ENCODE peak calls at places on chromosome 9, in five cellular contexts. M is tibial nerve, Y is upper lobe of right lung, Z is AG04450, Q is left ventricle myocardium inferior. H is an unnamed sample.
A peak's percentile ranks its signal among the peaks of the same experiment; 100 is the strongest.

GRCh38 chr9:124776952-124777645 is at the start of gene OLFML2A:
- DNase-seq in M (no peak), Y (peak; percentile 67), Z (no peak), Q (no peak), H (peak; percentile 51)

GRCh38 chr9:93126825-93127368 is 7.2 kb downstream of the NINJ1 start:
- DNase-seq in M (no peak), Y (peak; percentile 72), Z (no peak), Q (peak; percentile 16), H (peak; percentile 49)

GRCh38 chr9:5947912-5948311 is 57.2 kb downstream of the MLANA start:
- DNase-seq in M (no peak), Y (no peak), Z (no peak), Q (no peak), H (no peak)

GRCh38 chr9:72703574-72703973 is 182.2 kb downstream of the TMC1 start:
- DNase-seq in M (no peak), Y (no peak), Z (no peak), Q (no peak), H (no peak)

GRCh38 chr9:78054180-78054579 is 22.6 kb upstream of the GNAQ start:
- DNase-seq in M (no peak), Y (no peak), Z (no peak), Q (no peak), H (no peak)

GRCh38 chr9:120531683-120532300 is 48.2 kb downstream of the CDK5RAP2 start:
- DNase-seq in M (no peak), Y (no peak), Z (no peak), Q (no peak), H (no peak)

GRCh38 chr9:135366104-135366503 is 113.5 kb upstream of the PPP1R26 start:
- DNase-seq in M (no peak), Y (no peak), Z (no peak), Q (no peak), H (no peak)

GRCh38 chr9:127539982-127540663 is 72.0 kb upstream of the STXBP1 start:
- DNase-seq in M (no peak), Y (no peak), Z (no peak), Q (no peak), H (peak; percentile 87)

GRCh38 chr9:124835026-124835501 is 18.2 kb upstream of the WDR38 start:
- DNase-seq in M (peak; percentile 72), Y (no peak), Z (peak; percentile 52), Q (peak; percentile 90), H (peak; percentile 72)

GRCh38 chr9:134355561-134356278 is 29.5 kb downstream of the RXRA start:
- DNase-seq in M (no peak), Y (peak; percentile 90), Z (no peak), Q (no peak), H (no peak)

GRCh38 chr9:92774274-92774673 is 9.6 kb upstream of the BICD2 start:
- DNase-seq in M (no peak), Y (no peak), Z (peak; percentile 90), Q (no peak), H (no peak)

GRCh38 chr9:98797491-98797890 is 1.1 kb upstream of the ANKS6 start:
- DNase-seq in M (no peak), Y (no peak), Z (no peak), Q (no peak), H (no peak)

GRCh38 chr9:37406603-37407401 is 15.7 kb upstream of the GRHPR start:
- DNase-seq in M (no peak), Y (no peak), Z (no peak), Q (no peak), H (no peak)

GRCh38 chr9:123349033-123349432 is 7.0 kb upstream of the CRB2 start:
- DNase-seq in M (no peak), Y (no peak), Z (no peak), Q (no peak), H (no peak)

GRCh38 chr9:126298319-126298801 is 28.3 kb upstream of the MVB12B start:
- DNase-seq in M (no peak), Y (no peak), Z (no peak), Q (no peak), H (no peak)

GRCh38 chr9:90905822-90906221 is 104.2 kb downstream of the SYK start:
- DNase-seq in M (no peak), Y (no peak), Z (no peak), Q (no peak), H (no peak)

GRCh38 chr9:85978496-85978895 is 37.5 kb downstream of the NAA35 start:
- DNase-seq in M (no peak), Y (no peak), Z (peak; percentile 1), Q (no peak), H (no peak)

GRCh38 chr9:109108318-109108717 is 11.4 kb downstream of the TMEM245 start:
- DNase-seq in M (no peak), Y (no peak), Z (no peak), Q (no peak), H (no peak)

GRCh38 chr9:79143211-79143610 is 428.6 kb upstream of the TLE4 start:
- DNase-seq in M (no peak), Y (no peak), Z (no peak), Q (no peak), H (no peak)

GRCh38 chr9:27520986-27521385 is 3.1 kb upstream of the IFNK start:
- DNase-seq in M (no peak), Y (no peak), Z (no peak), Q (no peak), H (no peak)

GRCh38 chr9:7536310-7536939 is 263.2 kb downstream of the DMAC1 start:
- DNase-seq in M (peak; percentile 71), Y (no peak), Z (peak; percentile 15), Q (no peak), H (no peak)

GRCh38 chr9:120925535-120926396 is 830 bp downstream of the TRAF1 start:
- DNase-seq in M (no peak), Y (no peak), Z (peak; percentile 62), Q (no peak), H (no peak)

GRCh38 chr9:136596630-136597031 is 50.8 kb upstream of the NOTCH1 start:
- DNase-seq in M (no peak), Y (no peak), Z (no peak), Q (no peak), H (no peak)

GRCh38 chr9:136594492-136594891 is 48.6 kb upstream of the NOTCH1 start:
- DNase-seq in M (no peak), Y (no peak), Z (no peak), Q (no peak), H (no peak)

GRCh38 chr9:136595245-136596218 is 49.7 kb upstream of the NOTCH1 start:
- DNase-seq in M (no peak), Y (no peak), Z (no peak), Q (no peak), H (no peak)

GRCh38 chr9:136597141-136597885 is 51.5 kb upstream of the NOTCH1 start:
- DNase-seq in M (no peak), Y (no peak), Z (no peak), Q (no peak), H (no peak)

DNA sequence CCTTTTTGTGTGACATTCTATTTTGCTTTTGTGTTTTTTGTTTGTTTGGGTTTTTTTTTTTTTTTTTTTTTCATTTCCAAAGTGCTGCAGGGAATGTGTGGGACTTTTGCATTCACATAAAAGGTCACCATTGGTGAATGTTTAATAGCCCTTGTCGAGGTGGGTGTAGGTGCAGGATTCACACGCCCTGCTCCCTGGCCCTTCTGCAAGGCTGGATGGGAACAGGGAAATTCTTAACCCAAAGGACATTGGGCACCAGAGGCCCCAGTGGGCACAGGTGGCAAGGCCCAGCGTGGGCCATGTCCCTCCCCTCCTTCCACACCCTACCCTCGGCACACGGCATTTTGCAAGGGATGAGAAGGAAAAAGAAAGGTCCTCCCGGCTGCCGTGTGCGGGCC is 50.4 kb upstream of the NOTCH1 start:
- DNase-seq in M (no peak), Y (no peak), Z (no peak), Q (no peak), H (no peak)
- H3K27ac ChIP-seq in M (peak overlapping the region; percentile 93), Y (no peak overlapping the region), Z (no peak overlapping the region), Q (no peak overlapping the region), H (no peak overlapping the region)

GRCh38 chr9:35835216-35835604 is 6.2 kb downstream of the TMEM8B start:
- DNase-seq in M (no peak), Y (no peak), Z (no peak), Q (no peak), H (no peak)
- TF ChIP-seq CTCF in M (no peak), Y (peak; percentile 25), Z (peak; percentile 23), Q (no peak), H (no peak)

GRCh38 chr9:129606161-129607025 is 14.5 kb downstream of the C9orf50 start:
- DNase-seq in M (peak; percentile 48), Y (no peak), Z (no peak), Q (peak; percentile 63), H (no peak)
- H3K27ac ChIP-seq in M (peak overlapping the region; percentile 96), Y (peak overlapping the region; percentile 59), Z (no peak overlapping the region), Q (peak overlapping the region; percentile 95), H (peak overlapping the region; percentile 88)

GRCh38 chr9:112533660-112534059 is 47.0 kb downstream of the KIAA1958 start:
- DNase-seq in M (no peak), Y (no peak), Z (no peak), Q (no peak), H (no peak)

GRCh38 chr9:112532427-112532826 is 45.8 kb downstream of the KIAA1958 start:
- DNase-seq in M (peak; percentile 46), Y (no peak), Z (peak; percentile 41), Q (no peak), H (no peak)

GRCh38 chr9:112537561-112537960 is 50.9 kb downstream of the KIAA1958 start:
- DNase-seq in M (no peak), Y (no peak), Z (no peak), Q (no peak), H (no peak)

GRCh38 chr9:112535811-112536210 is 49.2 kb downstream of the KIAA1958 start:
- DNase-seq in M (no peak), Y (no peak), Z (no peak), Q (no peak), H (no peak)

DNA sequence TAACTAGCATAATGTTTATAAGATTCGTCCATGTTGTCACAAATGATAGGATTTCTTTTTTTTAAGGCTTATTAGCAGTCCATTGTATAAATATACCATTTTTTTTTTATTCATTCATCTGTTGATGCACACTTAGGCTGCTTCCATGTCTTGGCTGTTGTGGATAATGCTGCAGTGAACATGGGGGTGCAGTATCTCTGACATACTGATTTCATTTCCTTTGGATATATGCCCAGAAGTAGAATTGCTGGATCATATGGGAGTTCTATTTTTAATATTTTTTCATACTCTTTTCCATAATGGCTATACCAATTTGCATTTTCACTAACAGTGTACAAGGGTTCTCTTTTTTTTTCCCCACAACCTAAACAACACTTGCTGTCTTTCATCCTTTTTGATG is 48.7 kb downstream of the KIAA1958 start:
- DNase-seq in M (no peak), Y (no peak), Z (no peak), Q (no peak), H (no peak)
- TF ChIP-seq CTCF in M (no peak), Y (no peak), Z (no peak), Q (no peak), H (no peak)

GRCh38 chr9:136701665-136702048 is 10.7 kb upstream of the DIPK1B start:
- DNase-seq in M (no peak), Y (no peak), Z (no peak), Q (no peak), H (no peak)

GRCh38 chr9:136705564-136705963 is 6.8 kb upstream of the DIPK1B start:
- DNase-seq in M (no peak), Y (no peak), Z (no peak), Q (no peak), H (no peak)

GRCh38 chr9:136700959-136701664 is 11.3 kb upstream of the DIPK1B start:
- DNase-seq in M (no peak), Y (peak; percentile 64), Z (no peak), Q (no peak), H (no peak)

GRCh38 chr9:136700309-136700708 is 12.1 kb upstream of the DIPK1B start:
- DNase-seq in M (no peak), Y (no peak), Z (no peak), Q (no peak), H (no peak)

GRCh38 chr9:136703231-136703870 is 9.0 kb upstream of the DIPK1B start:
- DNase-seq in M (no peak), Y (no peak), Z (no peak), Q (no peak), H (no peak)
- H3K27ac ChIP-seq in M (no peak overlapping the region), Y (no peak overlapping the region), Z (no peak overlapping the region), Q (no peak overlapping the region), H (no peak overlapping the region)